ENCODE peak calls at places on chromosomes 1 and 21, in ten cellular contexts. One of them, this sample, is unnamed.

GRCh38 chr21:44800971-44801467 is 601 bp downstream of the UBE2G2 start:
- DNase-seq in pulmonary artery endothelial cell: no peak
- DNase-seq in LHCN-M2: peak
- DNase-seq in glomerular endothelial cell: no peak
- DNase-seq in substantia nigra: no peak
- DNase-seq in renal cortical epithelial cell: peak
- DNase-seq in retina: no peak
- DNase-seq in HTR-8/SVneo: peak
- DNase-seq in tibial artery: no peak
- DNase-seq in kidney tubule cell: peak
- DNase-seq in this sample: no peak

GRCh38 chr1:21670956-21671902 is 2.1 kb upstream of the RAP1GAP start:
- DNase-seq in LHCN-M2: no peak
- DNase-seq in substantia nigra: no peak
- DNase-seq in kidney tubule cell: no peak
- DNase-seq in glomerular endothelial cell: no peak
- DNase-seq in tibial artery: no peak
- DNase-seq in pulmonary artery endothelial cell: no peak
- DNase-seq in retina: peak
- DNase-seq in HTR-8/SVneo: no peak
- DNase-seq in renal cortical epithelial cell: no peak
- DNase-seq in this sample: no peak

GRCh38 chr21:39908265-39908923 is 41.2 kb downstream of the PCP4 start:
- DNase-seq in retina: no peak
- DNase-seq in HTR-8/SVneo: no peak
- DNase-seq in renal cortical epithelial cell: no peak
- DNase-seq in kidney tubule cell: no peak
- DNase-seq in substantia nigra: no peak
- DNase-seq in glomerular endothelial cell: no peak
- DNase-seq in tibial artery: no peak
- DNase-seq in pulmonary artery endothelial cell: no peak
- DNase-seq in LHCN-M2: no peak
- DNase-seq in this sample: no peak

GRCh38 chr1:162632234-162632666 is at the start of gene DDR2:
- DNase-seq in tibial artery: peak
- DNase-seq in pulmonary artery endothelial cell: no peak
- DNase-seq in kidney tubule cell: no peak
- DNase-seq in retina: no peak
- DNase-seq in glomerular endothelial cell: no peak
- DNase-seq in renal cortical epithelial cell: no peak
- DNase-seq in HTR-8/SVneo: peak
- DNase-seq in substantia nigra: no peak
- DNase-seq in LHCN-M2: peak
- DNase-seq in this sample: no peak

GRCh38 chr1:14794136-14794768 is 195.8 kb downstream of the KAZN start:
- DNase-seq in renal cortical epithelial cell: no peak
- DNase-seq in retina: no peak
- DNase-seq in glomerular endothelial cell: no peak
- DNase-seq in HTR-8/SVneo: no peak
- DNase-seq in LHCN-M2: no peak
- DNase-seq in pulmonary artery endothelial cell: no peak
- DNase-seq in substantia nigra: no peak
- DNase-seq in tibial artery: no peak
- DNase-seq in kidney tubule cell: no peak
- DNase-seq in this sample: no peak

GRCh38 chr1:248243204-248243603 is 12.0 kb downstream of the OR2M4 start:
- DNase-seq in pulmonary artery endothelial cell: no peak
- DNase-seq in retina: peak
- DNase-seq in LHCN-M2: peak
- DNase-seq in tibial artery: no peak
- DNase-seq in kidney tubule cell: peak
- DNase-seq in HTR-8/SVneo: peak
- DNase-seq in substantia nigra: peak
- DNase-seq in glomerular endothelial cell: peak
- DNase-seq in renal cortical epithelial cell: peak
- DNase-seq in this sample: peak

GRCh38 chr1:160077496-160077895 is 3.8 kb upstream of the KCNJ9 start:
- DNase-seq in kidney tubule cell: no peak
- DNase-seq in renal cortical epithelial cell: no peak
- DNase-seq in pulmonary artery endothelial cell: no peak
- DNase-seq in retina: no peak
- DNase-seq in tibial artery: no peak
- DNase-seq in substantia nigra: no peak
- DNase-seq in glomerular endothelial cell: no peak
- DNase-seq in HTR-8/SVneo: no peak
- DNase-seq in LHCN-M2: no peak
- DNase-seq in this sample: no peak

GRCh38 chr1:28917757-28918118 is 3.4 kb downstream of the EPB41 start:
- DNase-seq in HTR-8/SVneo: no peak
- DNase-seq in LHCN-M2: no peak
- DNase-seq in pulmonary artery endothelial cell: no peak
- DNase-seq in tibial artery: no peak
- DNase-seq in renal cortical epithelial cell: no peak
- DNase-seq in kidney tubule cell: no peak
- DNase-seq in retina: no peak
- DNase-seq in substantia nigra: no peak
- DNase-seq in glomerular endothelial cell: no peak
- DNase-seq in this sample: no peak

GRCh38 chr1:61201035-61201434 is 118.7 kb downstream of the NFIA start:
- DNase-seq in retina: no peak
- DNase-seq in pulmonary artery endothelial cell: no peak
- DNase-seq in tibial artery: no peak
- DNase-seq in glomerular endothelial cell: no peak
- DNase-seq in HTR-8/SVneo: no peak
- DNase-seq in renal cortical epithelial cell: no peak
- DNase-seq in substantia nigra: no peak
- DNase-seq in kidney tubule cell: no peak
- DNase-seq in LHCN-M2: no peak
- DNase-seq in this sample: no peak

GRCh38 chr1:51564124-51564523 is 45.1 kb upstream of the EPS15 start:
- DNase-seq in kidney tubule cell: peak
- DNase-seq in retina: no peak
- DNase-seq in HTR-8/SVneo: no peak
- DNase-seq in renal cortical epithelial cell: peak
- DNase-seq in pulmonary artery endothelial cell: no peak
- DNase-seq in substantia nigra: no peak
- DNase-seq in glomerular endothelial cell: no peak
- DNase-seq in tibial artery: no peak
- DNase-seq in LHCN-M2: no peak
- DNase-seq in this sample: no peak

GRCh38 chr1:174433451-174433850 is 14.3 kb upstream of the GPR52 start:
- DNase-seq in substantia nigra: no peak
- DNase-seq in renal cortical epithelial cell: peak
- DNase-seq in HTR-8/SVneo: no peak
- DNase-seq in kidney tubule cell: peak
- DNase-seq in LHCN-M2: peak
- DNase-seq in pulmonary artery endothelial cell: no peak
- DNase-seq in glomerular endothelial cell: no peak
- DNase-seq in retina: no peak
- DNase-seq in tibial artery: no peak
- DNase-seq in this sample: no peak

GRCh38 chr1:26529655-26530539 is at the start of gene RPS6KA1:
- DNase-seq in retina: peak
- DNase-seq in substantia nigra: peak
- DNase-seq in tibial artery: no peak
- DNase-seq in glomerular endothelial cell: no peak
- DNase-seq in kidney tubule cell: peak
- DNase-seq in HTR-8/SVneo: peak
- DNase-seq in pulmonary artery endothelial cell: no peak
- DNase-seq in renal cortical epithelial cell: no peak
- DNase-seq in LHCN-M2: no peak
- DNase-seq in this sample: no peak

GRCh38 chr1:114154146-114154962 is 685 bp upstream of the SYT6 start:
- DNase-seq in pulmonary artery endothelial cell: no peak
- DNase-seq in tibial artery: no peak
- DNase-seq in glomerular endothelial cell: no peak
- DNase-seq in substantia nigra: no peak
- DNase-seq in renal cortical epithelial cell: no peak
- DNase-seq in HTR-8/SVneo: no peak
- DNase-seq in retina: peak
- DNase-seq in LHCN-M2: peak
- DNase-seq in kidney tubule cell: no peak
- DNase-seq in this sample: peak

GRCh38 chr1:6348511-6349191 is 44.9 kb downstream of the ACOT7 start:
- DNase-seq in pulmonary artery endothelial cell: peak
- DNase-seq in renal cortical epithelial cell: peak
- DNase-seq in kidney tubule cell: no peak
- DNase-seq in tibial artery: no peak
- DNase-seq in substantia nigra: no peak
- DNase-seq in HTR-8/SVneo: no peak
- DNase-seq in glomerular endothelial cell: peak
- DNase-seq in LHCN-M2: no peak
- DNase-seq in retina: no peak
- DNase-seq in this sample: no peak

GRCh38 chr1:237677979-237678378 is 212.7 kb downstream of the ZP4 start:
- DNase-seq in tibial artery: no peak
- DNase-seq in HTR-8/SVneo: peak
- DNase-seq in retina: no peak
- DNase-seq in substantia nigra: no peak
- DNase-seq in glomerular endothelial cell: no peak
- DNase-seq in LHCN-M2: peak
- DNase-seq in renal cortical epithelial cell: peak
- DNase-seq in pulmonary artery endothelial cell: no peak
- DNase-seq in kidney tubule cell: peak
- DNase-seq in this sample: no peak

GRCh38 chr1:37537378-37537777 is 16.7 kb downstream of the SNIP1 start:
- DNase-seq in renal cortical epithelial cell: peak
- DNase-seq in tibial artery: no peak
- DNase-seq in kidney tubule cell: peak
- DNase-seq in substantia nigra: no peak
- DNase-seq in retina: no peak
- DNase-seq in pulmonary artery endothelial cell: no peak
- DNase-seq in LHCN-M2: peak
- DNase-seq in HTR-8/SVneo: no peak
- DNase-seq in glomerular endothelial cell: no peak
- DNase-seq in this sample: no peak

GRCh38 chr1:52919051-52919719 is 2.4 kb downstream of the ECHDC2 start:
- DNase-seq in pulmonary artery endothelial cell: no peak
- DNase-seq in substantia nigra: no peak
- DNase-seq in retina: no peak
- DNase-seq in glomerular endothelial cell: no peak
- DNase-seq in tibial artery: no peak
- DNase-seq in LHCN-M2: no peak
- DNase-seq in kidney tubule cell: peak
- DNase-seq in renal cortical epithelial cell: peak
- DNase-seq in HTR-8/SVneo: no peak
- DNase-seq in this sample: no peak

GRCh38 chr1:1280782-1281481 is 696 bp downstream of the SCNN1D start:
- DNase-seq in pulmonary artery endothelial cell: no peak
- DNase-seq in tibial artery: no peak
- DNase-seq in kidney tubule cell: no peak
- DNase-seq in HTR-8/SVneo: no peak
- DNase-seq in renal cortical epithelial cell: no peak
- DNase-seq in LHCN-M2: no peak
- DNase-seq in substantia nigra: no peak
- DNase-seq in retina: no peak
- DNase-seq in glomerular endothelial cell: no peak
- DNase-seq in this sample: no peak

GRCh38 chr1:156806512-156807440 is 9.9 kb downstream of the SH2D2A start:
- DNase-seq in kidney tubule cell: no peak
- DNase-seq in tibial artery: no peak
- DNase-seq in HTR-8/SVneo: no peak
- DNase-seq in LHCN-M2: no peak
- DNase-seq in retina: no peak
- DNase-seq in renal cortical epithelial cell: no peak
- DNase-seq in substantia nigra: no peak
- DNase-seq in glomerular endothelial cell: no peak
- DNase-seq in pulmonary artery endothelial cell: no peak
- DNase-seq in this sample: no peak

GRCh38 chr1:117576236-117576635 is 29.6 kb upstream of the TENT5C start:
- DNase-seq in glomerular endothelial cell: no peak
- DNase-seq in retina: no peak
- DNase-seq in pulmonary artery endothelial cell: no peak
- DNase-seq in tibial artery: no peak
- DNase-seq in renal cortical epithelial cell: no peak
- DNase-seq in LHCN-M2: no peak
- DNase-seq in HTR-8/SVneo: no peak
- DNase-seq in kidney tubule cell: no peak
- DNase-seq in substantia nigra: no peak
- DNase-seq in this sample: no peak

GRCh38 chr1:2345297-2346075 is 45.9 kb downstream of the MORN1 start:
- DNase-seq in tibial artery: peak
- DNase-seq in retina: peak
- DNase-seq in kidney tubule cell: no peak
- DNase-seq in HTR-8/SVneo: no peak
- DNase-seq in pulmonary artery endothelial cell: no peak
- DNase-seq in glomerular endothelial cell: no peak
- DNase-seq in substantia nigra: no peak
- DNase-seq in LHCN-M2: no peak
- DNase-seq in renal cortical epithelial cell: no peak
- DNase-seq in this sample: no peak

GRCh38 chr1:15742339-15742801 is at the start of gene TMEM82:
- DNase-seq in substantia nigra: no peak
- DNase-seq in kidney tubule cell: no peak
- DNase-seq in pulmonary artery endothelial cell: no peak
- DNase-seq in tibial artery: no peak
- DNase-seq in glomerular endothelial cell: no peak
- DNase-seq in LHCN-M2: no peak
- DNase-seq in renal cortical epithelial cell: no peak
- DNase-seq in HTR-8/SVneo: no peak
- DNase-seq in retina: no peak
- DNase-seq in this sample: no peak

GRCh38 chr1:164771568-164772350 is 212.8 kb downstream of the PBX1 start:
- DNase-seq in kidney tubule cell: peak
- DNase-seq in substantia nigra: no peak
- DNase-seq in pulmonary artery endothelial cell: no peak
- DNase-seq in glomerular endothelial cell: no peak
- DNase-seq in LHCN-M2: peak
- DNase-seq in retina: no peak
- DNase-seq in renal cortical epithelial cell: peak
- DNase-seq in HTR-8/SVneo: no peak
- DNase-seq in tibial artery: no peak
- DNase-seq in this sample: no peak

GRCh38 chr1:56439610-56440264 is 139.6 kb downstream of the PLPP3 start:
- DNase-seq in tibial artery: no peak
- DNase-seq in LHCN-M2: no peak
- DNase-seq in renal cortical epithelial cell: no peak
- DNase-seq in HTR-8/SVneo: no peak
- DNase-seq in substantia nigra: no peak
- DNase-seq in retina: no peak
- DNase-seq in kidney tubule cell: no peak
- DNase-seq in pulmonary artery endothelial cell: no peak
- DNase-seq in glomerular endothelial cell: no peak
- DNase-seq in this sample: no peak

GRCh38 chr1:210201671-210202070 is 30.9 kb upstream of the SERTAD4 start:
- DNase-seq in glomerular endothelial cell: no peak
- DNase-seq in HTR-8/SVneo: no peak
- DNase-seq in tibial artery: no peak
- DNase-seq in renal cortical epithelial cell: peak
- DNase-seq in LHCN-M2: peak
- DNase-seq in retina: no peak
- DNase-seq in kidney tubule cell: peak
- DNase-seq in pulmonary artery endothelial cell: no peak
- DNase-seq in substantia nigra: no peak
- DNase-seq in this sample: no peak

GRCh38 chr1:33181038-33181861 is 593 bp downstream of the TRIM62 start:
- DNase-seq in glomerular endothelial cell: no peak
- DNase-seq in retina: peak
- DNase-seq in HTR-8/SVneo: peak
- DNase-seq in substantia nigra: no peak
- DNase-seq in renal cortical epithelial cell: peak
- DNase-seq in kidney tubule cell: peak
- DNase-seq in tibial artery: peak
- DNase-seq in LHCN-M2: peak
- DNase-seq in pulmonary artery endothelial cell: no peak
- DNase-seq in this sample: no peak

GRCh38 chr1:72526926-72527325 is 244.6 kb upstream of the NEGR1 start:
- DNase-seq in glomerular endothelial cell: no peak
- DNase-seq in HTR-8/SVneo: no peak
- DNase-seq in pulmonary artery endothelial cell: no peak
- DNase-seq in substantia nigra: no peak
- DNase-seq in retina: no peak
- DNase-seq in renal cortical epithelial cell: peak
- DNase-seq in LHCN-M2: peak
- DNase-seq in kidney tubule cell: peak
- DNase-seq in tibial artery: no peak
- DNase-seq in this sample: no peak

GRCh38 chr1:19656134-19656779 is 8.4 kb upstream of the HTR6 start:
- DNase-seq in tibial artery: no peak
- DNase-seq in retina: no peak
- DNase-seq in renal cortical epithelial cell: no peak
- DNase-seq in HTR-8/SVneo: no peak
- DNase-seq in LHCN-M2: no peak
- DNase-seq in substantia nigra: no peak
- DNase-seq in kidney tubule cell: no peak
- DNase-seq in glomerular endothelial cell: no peak
- DNase-seq in pulmonary artery endothelial cell: no peak
- DNase-seq in this sample: no peak

This sample was measured in caudate nucleus.